ENCODE peak calls at places on chromosomes 11 and 22, in ten cellular contexts. N, K, L, P, J, W, Y, R, T and X are unnamed samples.
A peak's percentile ranks its signal among the peaks of the same experiment; 100 is the strongest.

GRCh38 chr11:121800704-121801516 is 315.1 kb downstream of the BLID start:
- DNase-seq in W (no peak), L (no peak), R (no peak), Y (peak; percentile 58), T (no peak), J (no peak), N (no peak), P (peak; percentile 9), K (peak; percentile 76), X (no peak)

GRCh38 chr11:40328890-40329617 is 1130.4 kb downstream of the LRRC4C start:
- DNase-seq in L (peak; percentile 98), W (peak; percentile 69), J (no peak), N (peak; percentile 21), R (peak; percentile 77), K (no peak), P (peak; percentile 25), T (no peak), Y (no peak), X (no peak)

GRCh38 chr11:64568584-64569140 is 22.4 kb upstream of the SLC22A12 start:
- DNase-seq in Y (no peak), T (no peak), K (no peak), P (no peak), R (no peak), J (no peak), N (no peak), L (no peak), W (no peak), X (no peak)

GRCh38 chr11:14029971-14030531 is 67.5 kb downstream of the SPON1 start:
- DNase-seq in R (peak; percentile 82), N (peak; percentile 50), J (no peak), P (no peak), L (peak; percentile 9), K (peak; percentile 82), W (peak; percentile 79), T (peak; percentile 44), Y (no peak), X (no peak)

GRCh38 chr22:38262051-38262795 is 10.6 kb downstream of the TMEM184B start:
- DNase-seq in P (no peak), R (peak; percentile 79), T (peak; percentile 78), L (no peak), K (peak; percentile 52), J (peak; percentile 33), N (peak; percentile 78), Y (peak; percentile 84), W (peak; percentile 71), X (no peak)

GRCh38 chr11:76627541-76628082 is 42.9 kb downstream of the LRRC32 start:
- DNase-seq in R (peak; percentile 27), K (no peak), L (no peak), Y (no peak), N (no peak), T (no peak), P (no peak), J (no peak), W (no peak), X (no peak)

GRCh38 chr11:94519478-94520084 is 7.3 kb downstream of the C11orf97 start:
- DNase-seq in T (no peak), L (no peak), J (peak; percentile 15), K (no peak), P (peak; percentile 52), N (no peak), R (no peak), W (no peak), Y (no peak), X (no peak)

GRCh38 chr11:75142714-75143419 is 8.0 kb upstream of the SLCO2B1 start:
- DNase-seq in K (no peak), J (peak; percentile 84), W (peak; percentile 44), N (peak; percentile 70), L (peak; percentile 83), Y (no peak), R (peak; percentile 88), T (no peak), P (peak; percentile 65), X (peak; percentile 94)

GRCh38 chr11:34165786-34166557 is 60.5 kb downstream of the NAT10 start:
- DNase-seq in T (no peak), L (no peak), R (no peak), N (no peak), J (peak; percentile 49), Y (no peak), W (no peak), K (no peak), P (no peak), X (no peak)

GRCh38 chr11:45843158-45843924 is 3.9 kb upstream of the CRY2 start:
- DNase-seq in W (peak; percentile 96), L (peak; percentile 91), Y (peak; percentile 91), T (peak; percentile 93), R (peak; percentile 97), K (peak; percentile 88), J (peak; percentile 89), P (peak; percentile 95), N (peak; percentile 96), X (peak; percentile 98)

GRCh38 chr11:73759520-73760065 is 1.3 kb downstream of the RAB6A start:
- DNase-seq in R (no peak), K (no peak), J (no peak), L (peak; percentile 26), W (no peak), T (no peak), N (no peak), P (no peak), Y (no peak), X (no peak)

GRCh38 chr11:122650619-122651018 is 4.9 kb upstream of the UBASH3B start:
- DNase-seq in T (no peak), K (no peak), W (no peak), Y (no peak), J (no peak), N (no peak), L (no peak), P (no peak), R (no peak), X (no peak)

GRCh38 chr11:90423378-90423777 is 200.5 kb upstream of the CHORDC1 start:
- DNase-seq in L (no peak), R (no peak), K (no peak), Y (no peak), N (no peak), T (no peak), J (no peak), W (no peak), P (no peak), X (no peak)

GRCh38 chr11:111855506-111855905 is 15.9 kb downstream of the ALG9 start:
- DNase-seq in N (no peak), K (no peak), W (no peak), R (no peak), J (no peak), L (no peak), P (no peak), Y (no peak), T (no peak), X (no peak)

GRCh38 chr22:33524511-33525270 is 395.6 kb downstream of the LARGE1 start:
- DNase-seq in T (no peak), L (peak; percentile 31), R (no peak), N (no peak), J (no peak), Y (no peak), P (no peak), K (no peak), W (no peak), X (no peak)

GRCh38 chr22:27419473-27419872 is 382.1 kb downstream of the MN1 start:
- DNase-seq in K (no peak), W (no peak), N (no peak), R (no peak), P (no peak), L (no peak), J (no peak), Y (no peak), T (no peak), X (no peak)

GRCh38 chr11:5891216-5891800 is 1.7 kb upstream of the OR52E5 start:
- DNase-seq in W (no peak), P (no peak), J (peak; percentile 11), N (no peak), Y (no peak), T (no peak), K (no peak), L (peak; percentile 10), R (no peak), X (no peak)

GRCh38 chr22:17767236-17768065 is 6.8 kb downstream of the BID start:
- DNase-seq in T (no peak), W (no peak), J (no peak), R (no peak), L (no peak), K (no peak), Y (no peak), N (no peak), P (no peak), X (no peak)

GRCh38 chr11:11163256-11163655 is 189.8 kb downstream of the CSNK2A3 start:
- DNase-seq in L (peak; percentile 46), W (no peak), R (no peak), K (no peak), P (no peak), J (peak; percentile 47), N (no peak), T (no peak), Y (no peak), X (no peak)

GRCh38 chr11:114559425-114560310 is at the start of gene NXPE1:
- DNase-seq in P (no peak), J (no peak), K (no peak), Y (no peak), W (no peak), R (no peak), N (no peak), T (no peak), L (no peak), X (no peak)
- H3K4me3 ChIP-seq in P (no peak within 1 kb of the TSS), J (no peak within 1 kb of the TSS), K (no peak within 1 kb of the TSS), Y (no peak within 1 kb of the TSS), W (no peak within 1 kb of the TSS), R (no peak within 1 kb of the TSS), N (peak within 1 kb of the TSS; percentile 3), T (no peak within 1 kb of the TSS), L (no peak within 1 kb of the TSS), X (no peak within 1 kb of the TSS)

GRCh38 chr22:49986325-49986724 is 25.8 kb downstream of the PIM3 start:
- DNase-seq in N (no peak), L (no peak), P (no peak), T (no peak), J (no peak), K (no peak), Y (no peak), W (no peak), R (no peak), X (no peak)
- TF ChIP-seq EP300 in N (no peak), L (no peak), P (no peak), T (no peak), J (no peak), K (no peak), Y (no peak), W (no peak), R (no peak), X (no peak)

GRCh38 chr11:131688056-131688693 is 317.8 kb downstream of the NTM start:
- DNase-seq in K (no peak), N (peak; percentile 34), W (peak; percentile 37), J (peak; percentile 87), R (no peak), T (peak; percentile 92), P (peak; percentile 36), L (peak; percentile 35), Y (peak; percentile 93), X (no peak)
- H3K4me3 ChIP-seq in K (no peak overlapping the region), N (no peak overlapping the region), W (no peak overlapping the region), J (no peak overlapping the region), R (peak overlapping the region; percentile 13), T (no peak overlapping the region), P (peak overlapping the region; percentile 30), L (no peak overlapping the region), Y (no peak overlapping the region), X (peak overlapping the region; percentile 21)

DNA sequence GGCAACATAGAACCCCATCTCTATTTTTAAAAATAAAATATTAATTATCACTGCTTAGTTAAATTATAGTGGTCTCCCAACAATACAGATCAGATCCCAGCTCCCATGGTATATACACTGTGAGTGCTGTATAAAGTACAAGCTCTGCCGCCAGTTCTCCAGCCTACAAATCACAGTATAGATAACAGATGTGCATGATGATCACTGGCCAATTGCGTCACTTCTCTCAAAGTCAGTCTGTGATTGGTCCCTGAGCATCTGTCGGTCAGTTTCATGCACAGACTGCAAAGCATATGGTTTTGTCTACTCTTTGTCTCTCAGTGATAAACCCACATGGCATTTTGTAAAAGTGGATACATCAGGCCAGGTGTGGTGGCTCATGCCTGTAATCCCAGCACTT is 15.6 kb downstream of the PPARA start:
- DNase-seq in R (no peak), J (no peak), W (no peak), L (no peak), Y (no peak), P (no peak), T (no peak), N (no peak), K (no peak), X (no peak)
- TF ChIP-seq EP300 in R (no peak), J (no peak), W (no peak), L (no peak), Y (no peak), P (no peak), T (no peak), N (no peak), K (no peak), X (no peak)